ENCODE peak calls at places on chromosomes 12 and 14, in four cellular contexts. One of them, this sample, is unnamed.

GRCh38 chr14:71321556-71322315 is 414.5 kb downstream of the PCNX1 start:
- DNase-seq in WTC11: no peak
- DNase-seq in HCT116: peak
- DNase-seq in H1: no peak
- DNase-seq in this sample: no peak

GRCh38 chr12:108320503-108321293 is 18.4 kb downstream of the CMKLR1 start:
- DNase-seq in WTC11: peak
- DNase-seq in HCT116: no peak
- DNase-seq in H1: no peak
- DNase-seq in this sample: peak

GRCh38 chr14:23052182-23052623 is 5.1 kb downstream of the CDH24 start:
- DNase-seq in WTC11: peak
- DNase-seq in HCT116: no peak
- DNase-seq in H1: no peak
- DNase-seq in this sample: no peak

GRCh38 chr12:119178544-119179334 is at the start of gene HSPB8:
- DNase-seq in WTC11: peak
- DNase-seq in HCT116: peak
- DNase-seq in H1: no peak
- DNase-seq in this sample: no peak

GRCh38 chr14:61589691-61590521 is 105.4 kb upstream of the HIF1A start:
- DNase-seq in WTC11: peak
- DNase-seq in HCT116: no peak
- DNase-seq in H1: no peak
- DNase-seq in this sample: no peak

GRCh38 chr12:120141336-120141735 is 24.8 kb upstream of the RAB35 start:
- DNase-seq in WTC11: no peak
- DNase-seq in HCT116: no peak
- DNase-seq in H1: no peak
- DNase-seq in this sample: no peak

GRCh38 chr12:69161835-69162234 is 77.5 kb upstream of the CPSF6 start:
- DNase-seq in WTC11: no peak
- DNase-seq in HCT116: no peak
- DNase-seq in H1: no peak
- DNase-seq in this sample: peak

GRCh38 chr12:127640181-127640886 is 626.6 kb upstream of the TMEM132C start:
- DNase-seq in WTC11: no peak
- DNase-seq in HCT116: no peak
- DNase-seq in H1: no peak
- DNase-seq in this sample: no peak

GRCh38 chr12:56346663-56347062 is 8.0 kb downstream of the IL23A start:
- DNase-seq in WTC11: peak
- DNase-seq in HCT116: no peak
- DNase-seq in H1: no peak
- DNase-seq in this sample: no peak

GRCh38 chr12:110171186-110171538 is 47.0 kb downstream of the IFT81 start:
- DNase-seq in WTC11: no peak
- DNase-seq in HCT116: no peak
- DNase-seq in H1: no peak
- DNase-seq in this sample: no peak

GRCh38 chr14:103118019-103118662 is 5.1 kb upstream of the TNFAIP2 start:
- DNase-seq in WTC11: no peak
- DNase-seq in HCT116: no peak
- DNase-seq in H1: no peak
- DNase-seq in this sample: no peak

GRCh38 chr12:118059645-118060275 is 1.2 kb downstream of the WSB2 start:
- DNase-seq in WTC11: no peak
- DNase-seq in HCT116: no peak
- DNase-seq in H1: no peak
- DNase-seq in this sample: no peak

GRCh38 chr12:118060301-118061010 is 523 bp downstream of the WSB2 start:
- DNase-seq in WTC11: peak
- DNase-seq in HCT116: no peak
- DNase-seq in H1: no peak
- DNase-seq in this sample: no peak

GRCh38 chr12:118063567-118064391 is 2.8 kb upstream of the WSB2 start:
- DNase-seq in WTC11: no peak
- DNase-seq in HCT116: no peak
- DNase-seq in H1: no peak
- DNase-seq in this sample: no peak

GRCh38 chr12:118061011-118061875 is at the start of gene WSB2:
- DNase-seq in WTC11: peak
- DNase-seq in HCT116: no peak
- DNase-seq in H1: no peak
- DNase-seq in this sample: no peak

DNA sequence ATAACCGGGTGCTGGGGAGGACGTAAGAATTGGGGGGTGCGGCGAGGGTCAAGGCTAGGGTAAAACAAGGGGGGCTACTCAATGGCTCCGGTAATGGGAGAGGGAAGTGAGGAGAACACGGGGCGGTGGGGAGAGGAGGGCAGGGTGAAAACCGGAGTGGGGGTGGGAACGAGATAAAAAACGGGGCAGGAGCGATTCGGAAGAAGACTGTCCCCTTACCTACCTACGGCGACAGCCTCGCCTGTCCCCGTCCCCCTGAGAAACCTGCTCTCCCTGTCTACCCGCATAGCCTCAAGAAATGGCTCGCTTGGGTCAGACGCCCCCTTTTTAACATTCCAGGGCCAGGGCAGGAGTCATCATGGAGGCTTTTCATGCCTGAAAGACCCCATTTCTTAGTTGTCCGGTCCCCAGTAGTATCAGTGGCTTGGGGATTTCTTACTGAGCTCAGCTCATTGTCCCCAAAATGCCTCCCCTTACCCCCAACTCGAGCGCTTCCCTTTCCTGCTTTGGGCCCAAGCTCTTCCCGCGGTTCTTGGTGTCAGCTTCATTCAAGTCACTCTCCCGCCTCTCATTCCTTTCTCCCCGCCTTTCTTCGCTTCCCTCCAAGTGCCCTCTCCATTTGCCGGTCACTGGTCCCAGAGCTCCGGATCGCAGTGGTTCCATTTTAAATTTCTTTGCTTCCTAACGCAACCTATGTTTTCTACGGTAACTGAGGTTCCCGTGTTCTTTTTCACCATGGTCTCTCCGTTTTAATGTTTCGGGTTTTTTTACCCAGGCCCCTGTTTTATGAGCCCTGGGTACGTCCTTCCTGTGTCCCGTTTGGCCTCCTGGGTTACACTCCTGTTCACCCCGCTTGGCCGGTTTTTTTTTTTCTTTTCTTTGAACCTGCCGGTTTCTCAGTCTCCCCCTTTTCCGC is 1.2 kb upstream of the WSB2 start:
- DNase-seq in WTC11: peak
- DNase-seq in HCT116: no peak
- DNase-seq in H1: no peak
- DNase-seq in this sample: no peak
- TF ChIP-seq SP1 in WTC11: peak
- TF ChIP-seq SP1 in HCT116: peak
- TF ChIP-seq SP1 in H1: no peak
- TF ChIP-seq SP1 in this sample: no peak

DNA sequence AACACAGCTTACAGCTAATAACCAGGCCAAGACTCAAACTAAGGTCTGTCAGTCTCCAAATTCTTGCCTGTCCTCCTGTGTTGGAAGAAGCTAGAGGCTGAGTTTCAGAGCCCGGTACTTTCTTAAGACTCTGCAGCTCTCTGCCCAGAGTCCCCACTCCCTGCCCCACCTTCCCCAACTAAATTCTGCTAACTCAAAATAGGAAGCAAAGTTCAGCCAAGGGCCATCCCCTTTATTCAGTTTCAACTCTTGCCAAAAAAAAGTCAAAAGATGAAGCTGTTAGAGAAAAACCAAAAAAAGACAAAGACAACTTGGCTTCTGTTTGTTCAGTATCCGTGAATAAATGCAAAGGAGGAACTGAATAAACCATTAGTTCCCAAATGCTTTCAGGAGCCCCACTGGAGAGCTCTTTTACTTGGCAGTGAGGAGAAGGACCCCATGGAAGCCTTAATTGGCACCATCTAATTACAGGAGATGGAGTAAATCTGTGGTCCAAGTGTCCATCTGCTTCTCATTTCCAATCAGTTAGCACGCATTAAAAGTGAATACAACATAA is 155.4 kb upstream of the GZMB start:
- DNase-seq in WTC11: no peak
- DNase-seq in HCT116: no peak
- DNase-seq in H1: no peak
- DNase-seq in this sample: no peak
- TF ChIP-seq SP1 in WTC11: no peak
- TF ChIP-seq SP1 in HCT116: no peak
- TF ChIP-seq SP1 in H1: no peak
- TF ChIP-seq SP1 in this sample: no peak

DNA sequence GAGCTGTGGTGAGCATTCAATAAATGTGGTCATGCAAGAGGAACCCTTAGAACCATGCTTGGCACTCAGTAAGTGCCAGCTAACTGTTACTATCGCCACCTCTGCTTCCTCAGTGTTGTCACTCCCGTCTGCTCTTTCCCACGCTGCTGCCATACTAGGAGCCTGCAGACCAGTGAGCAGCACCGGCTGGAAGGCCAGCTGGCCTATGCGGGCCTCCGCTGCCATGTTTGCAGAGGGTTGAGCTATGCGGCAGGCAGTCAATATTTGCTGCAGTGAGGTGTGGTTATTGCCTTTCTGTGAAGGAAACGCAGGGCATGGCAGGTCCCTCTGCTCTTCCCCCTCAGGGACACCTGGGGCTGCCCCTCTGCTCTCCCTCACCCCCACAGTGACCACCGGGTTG is 13.0 kb downstream of the KMT5A start:
- DNase-seq in WTC11: no peak
- DNase-seq in HCT116: no peak
- DNase-seq in H1: no peak
- DNase-seq in this sample: no peak
- TF ChIP-seq SP1 in WTC11: no peak
- TF ChIP-seq SP1 in HCT116: no peak
- TF ChIP-seq SP1 in H1: no peak
- TF ChIP-seq SP1 in this sample: no peak

DNA sequence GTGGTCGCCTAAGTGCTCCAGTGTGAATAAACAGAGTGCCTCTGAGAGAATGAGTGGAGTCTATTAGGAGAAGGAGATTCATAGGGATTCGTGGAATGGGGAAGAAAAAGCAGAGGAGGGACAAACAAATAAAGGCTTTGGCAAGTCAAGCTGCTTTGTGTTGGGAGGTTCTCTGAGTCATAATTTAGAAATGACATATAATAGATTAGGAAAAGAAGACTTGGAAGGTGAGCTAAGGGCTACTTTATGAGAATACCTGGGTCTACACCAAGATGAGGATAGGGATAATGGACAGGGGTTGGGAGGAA is 6.4 kb upstream of the NTN4 start:
- DNase-seq in WTC11: no peak
- DNase-seq in HCT116: no peak
- DNase-seq in H1: no peak
- DNase-seq in this sample: no peak
- TF ChIP-seq SP1 in WTC11: no peak
- TF ChIP-seq SP1 in HCT116: no peak
- TF ChIP-seq SP1 in H1: no peak
- TF ChIP-seq SP1 in this sample: no peak

GRCh38 chr14:98909251-98909944 is 362.6 kb downstream of the BCL11B start:
- DNase-seq in WTC11: no peak
- DNase-seq in HCT116: peak
- DNase-seq in H1: no peak
- DNase-seq in this sample: no peak
- TF ChIP-seq SP1 in WTC11: no peak
- TF ChIP-seq SP1 in HCT116: peak
- TF ChIP-seq SP1 in H1: no peak
- TF ChIP-seq SP1 in this sample: no peak

GRCh38 chr12:67721216-67721615 is 72.7 kb downstream of the DYRK2 start:
- DNase-seq in WTC11: no peak
- DNase-seq in HCT116: no peak
- DNase-seq in H1: no peak
- DNase-seq in this sample: no peak
- TF ChIP-seq SP1 in WTC11: no peak
- TF ChIP-seq SP1 in HCT116: no peak
- TF ChIP-seq SP1 in H1: no peak
- TF ChIP-seq SP1 in this sample: no peak

GRCh38 chr14:21917699-21918436 is 244.2 kb upstream of the OR4E1 start:
- DNase-seq in WTC11: peak
- DNase-seq in HCT116: peak
- DNase-seq in H1: no peak
- DNase-seq in this sample: peak
- TF ChIP-seq SP1 in WTC11: no peak
- TF ChIP-seq SP1 in HCT116: no peak
- TF ChIP-seq SP1 in H1: no peak
- TF ChIP-seq SP1 in this sample: no peak

GRCh38 chr14:22026527-22026926 is 352.9 kb upstream of the OR4E1 start:
- DNase-seq in WTC11: no peak
- DNase-seq in HCT116: no peak
- DNase-seq in H1: no peak
- DNase-seq in this sample: no peak
- TF ChIP-seq SP1 in WTC11: no peak
- TF ChIP-seq SP1 in HCT116: no peak
- TF ChIP-seq SP1 in H1: no peak
- TF ChIP-seq SP1 in this sample: no peak

This sample was measured in GM12878.